ENCODE peak calls at places on chromosomes 5 and 9, in five cellular contexts. D is WTC11, B is NCI-H2081, N is posterior cingulate gyrus, U is heart left ventricle. J is an unnamed sample.
A peak's percentile ranks its signal among the peaks of the same experiment; 100 is the strongest.

GRCh38 chr9:109903515-109904138 is 123.6 kb downstream of the PALM2AKAP2 start:
- DNase-seq in D (peak; percentile 59), B (peak; percentile 66), N (peak; percentile 84), U (peak; percentile 47), J (no peak)

GRCh38 chr5:58622884-58623871 is 40.3 kb downstream of the RAB3C start:
- DNase-seq in D (no peak), B (no peak), N (no peak), U (no peak), J (no peak)

GRCh38 chr9:95341262-95342011 is 23.9 kb upstream of the FANCC start:
- DNase-seq in D (peak; percentile 25), B (no peak), N (no peak), U (no peak), J (no peak)

GRCh38 chr5:82594097-82594496 is 315.9 kb upstream of the RPS23 start:
- DNase-seq in D (no peak), B (no peak), N (no peak), U (no peak), J (no peak)

GRCh38 chr5:126339215-126339805 is 83.9 kb upstream of the GRAMD2B start:
- DNase-seq in D (peak; percentile 14), B (peak; percentile 65), N (no peak), U (no peak), J (peak; percentile 40)

GRCh38 chr5:159017787-159018186 is 81.9 kb downstream of the EBF1 start:
- DNase-seq in D (peak; percentile 51), B (peak; percentile 72), N (no peak), U (peak; percentile 83), J (no peak)

GRCh38 chr5:61289241-61289640 is 42.8 kb upstream of the ZSWIM6 start:
- DNase-seq in D (no peak), B (no peak), N (no peak), U (no peak), J (no peak)

GRCh38 chr9:74555625-74556024 is 58.5 kb downstream of the RORB start:
- DNase-seq in D (no peak), B (no peak), N (no peak), U (no peak), J (no peak)

GRCh38 chr5:113058269-113058668 is 81.7 kb downstream of the DCP2 start:
- DNase-seq in D (no peak), B (no peak), N (no peak), U (no peak), J (no peak)

GRCh38 chr5:154236-154635 is 37.1 kb upstream of the LRRC14B start:
- DNase-seq in D (no peak), B (no peak), N (no peak), U (no peak), J (no peak)

GRCh38 chr9:128097156-128098016 is 29.4 kb downstream of the SLC25A25 start:
- DNase-seq in D (no peak), B (no peak), N (no peak), U (no peak), J (no peak)

GRCh38 chr5:164187780-164188179 is 682.4 kb downstream of the MAT2B start:
- DNase-seq in D (no peak), B (no peak), N (no peak), U (no peak), J (no peak)

GRCh38 chr9:129995409-129996160 is 47.4 kb downstream of the FNBP1 start:
- DNase-seq in D (no peak), B (no peak), N (peak; percentile 70), U (no peak), J (no peak)

GRCh38 chr9:127904888-127905728 is 5.7 kb upstream of the ST6GALNAC6 start:
- DNase-seq in D (no peak), B (no peak), N (no peak), U (no peak), J (peak; percentile 78)

GRCh38 chr5:1827410-1828397 is 26.5 kb downstream of the NDUFS6 start:
- DNase-seq in D (peak; percentile 59), B (peak; percentile 17), N (no peak), U (no peak), J (no peak)

GRCh38 chr5:926416-927171 is 33.9 kb downstream of the TRIP13 start:
- DNase-seq in D (peak; percentile 56), B (no peak), N (no peak), U (no peak), J (no peak)

GRCh38 chr9:87270241-87271234 is 227.1 kb upstream of the DAPK1 start:
- DNase-seq in D (no peak), B (no peak), N (no peak), U (no peak), J (no peak)

GRCh38 chr9:36214571-36214970 is 23.9 kb downstream of the CLTA start:
- DNase-seq in D (no peak), B (no peak), N (no peak), U (no peak), J (no peak)

GRCh38 chr5:168304349-168304748 is 12.9 kb downstream of the WWC1 start:
- DNase-seq in D (no peak), B (no peak), N (no peak), U (no peak), J (no peak)

GRCh38 chr5:33588654-33589372 is 148.0 kb downstream of the TARS1 start:
- DNase-seq in D (peak; percentile 83), B (peak; percentile 35), N (no peak), U (no peak), J (peak; percentile 6)

GRCh38 chr5:93800988-93801811 is 59.8 kb upstream of the POU5F2 start:
- DNase-seq in D (no peak), B (peak; percentile 49), N (peak; percentile 21), U (no peak), J (no peak)

GRCh38 chr5:14600846-14601245 is 19.3 kb downstream of the OTULINL start:
- DNase-seq in D (no peak), B (no peak), N (no peak), U (no peak), J (no peak)

GRCh38 chr9:83355024-83355444 is 183.2 kb downstream of the FRMD3 start:
- DNase-seq in D (no peak), B (no peak), N (no peak), U (peak; percentile 58), J (no peak)

GRCh38 chr5:165497707-165498106 is 1992.3 kb downstream of the MAT2B start:
- DNase-seq in D (peak; percentile 12), B (no peak), N (no peak), U (no peak), J (no peak)

GRCh38 chr9:106696804-106697203 is 166.2 kb upstream of the ZNF462 start:
- DNase-seq in D (no peak), B (no peak), N (no peak), U (no peak), J (no peak)

GRCh38 chr5:22238047-22238446 is 615.1 kb downstream of the CDH12 start:
- DNase-seq in D (no peak), B (no peak), N (no peak), U (no peak), J (no peak)